ENCODE peak calls at places on chromosomes 7 and 10, in ten cellular contexts. B, G, L, P, J, T, H, K, E and S are unnamed samples.

GRCh38 chr7:75977741-75978140 is 16.7 kb downstream of the TMEM120A start:
- DNase-seq in E (no peak), L (no peak), G (peak; percentile 92), T (no peak), B (peak; percentile 76), J (no peak), P (no peak), K (no peak), H (peak; percentile 41), S (no peak)

GRCh38 chr7:23811540-23811939 is 101.5 kb downstream of the STK31 start:
- DNase-seq in K (peak; percentile 37), H (no peak), B (no peak), J (no peak), G (no peak), T (no peak), P (no peak), L (no peak), E (no peak), S (no peak)

GRCh38 chr7:17646181-17646956 is 293.9 kb downstream of the SNX13 start:
- DNase-seq in T (no peak), P (peak; percentile 37), E (peak; percentile 26), G (no peak), J (no peak), K (peak; percentile 21), H (no peak), B (no peak), L (no peak), S (no peak)

GRCh38 chr7:31782411-31782991 is 95.5 kb downstream of the PPP1R17 start:
- DNase-seq in T (no peak), G (no peak), J (no peak), P (peak; percentile 76), H (peak; percentile 70), K (peak; percentile 69), B (no peak), L (no peak), E (peak; percentile 73), S (peak; percentile 52)

GRCh38 chr10:85995791-85996190 is 370.8 kb downstream of the GRID1 start:
- DNase-seq in H (peak; percentile 40), L (no peak), E (peak; percentile 59), G (no peak), B (no peak), J (no peak), P (peak; percentile 39), T (peak; percentile 5), K (peak; percentile 35), S (no peak)

GRCh38 chr10:804787-805634 is 115.5 kb upstream of the DIP2C start:
- DNase-seq in E (no peak), J (peak; percentile 63), K (peak; percentile 40), H (no peak), T (no peak), P (no peak), L (no peak), B (no peak), G (no peak), S (peak; percentile 67)

GRCh38 chr7:39741942-39742623 is 118.7 kb downstream of the RALA start:
- DNase-seq in H (peak; percentile 49), P (peak; percentile 58), L (no peak), G (no peak), B (no peak), T (no peak), K (peak; percentile 78), E (peak; percentile 66), J (peak; percentile 72), S (peak; percentile 74)

GRCh38 chr7:145106001-145106400 is 270.1 kb upstream of the TPK1 start:
- DNase-seq in K (no peak), G (no peak), P (peak; percentile 21), H (no peak), E (no peak), T (no peak), J (no peak), L (no peak), B (no peak), S (no peak)

GRCh38 chr7:47402941-47403340 is 179.0 kb downstream of the TNS3 start:
- DNase-seq in P (no peak), H (no peak), E (no peak), J (peak; percentile 42), B (no peak), G (peak; percentile 54), K (no peak), L (no peak), T (no peak), S (no peak)

GRCh38 chr10:121870413-121870812 is 57.4 kb downstream of the ATE1 start:
- DNase-seq in T (no peak), B (no peak), G (no peak), L (no peak), H (no peak), P (no peak), E (no peak), J (no peak), K (no peak), S (no peak)

GRCh38 chr7:42527004-42527403 is 290.0 kb upstream of the GLI3 start:
- DNase-seq in L (no peak), P (peak; percentile 6), H (peak; percentile 27), T (no peak), E (no peak), J (no peak), G (no peak), K (no peak), B (no peak), S (no peak)

GRCh38 chr10:10925667-10926066 is 92.0 kb upstream of the CELF2 start:
- DNase-seq in H (no peak), E (no peak), G (no peak), T (no peak), L (no peak), B (no peak), K (no peak), P (no peak), J (no peak), S (no peak)

GRCh38 chr7:125670926-125671572 is 741.4 kb upstream of the POT1 start:
- DNase-seq in P (peak; percentile 34), K (peak; percentile 39), G (no peak), J (no peak), L (no peak), T (no peak), H (peak; percentile 41), E (peak; percentile 3), B (no peak), S (no peak)

GRCh38 chr10:95241533-95241932 is 47.5 kb downstream of the ACSM6 start:
- DNase-seq in B (no peak), J (peak; percentile 75), L (no peak), T (no peak), G (peak; percentile 51), H (no peak), K (no peak), E (no peak), P (no peak), S (no peak)

GRCh38 chr10:73648975-73649829 is 6.6 kb downstream of the SYNPO2L start:
- DNase-seq in T (no peak), K (no peak), H (peak; percentile 31), P (peak; percentile 37), J (no peak), L (no peak), E (peak; percentile 65), G (no peak), B (peak; percentile 42), S (no peak)
- TF ChIP-seq CTCF in T (no peak), K (no peak), H (no peak), P (no peak), J (no peak), L (no peak), E (no peak), G (no peak), B (no peak), S (no peak)

GRCh38 chr7:15168489-15168888 is 265.9 kb upstream of the DGKB start:
- DNase-seq in E (no peak), P (no peak), T (no peak), G (no peak), L (no peak), H (no peak), B (no peak), J (no peak), K (no peak), S (no peak)
- TF ChIP-seq CTCF in E (no peak), P (peak; percentile 13), T (no peak), G (no peak), L (no peak), H (no peak), B (no peak), J (no peak), K (no peak), S (no peak)

GRCh38 chr10:52020702-52021101 is 293.4 kb upstream of the DKK1 start:
- DNase-seq in P (no peak), E (no peak), T (no peak), B (no peak), L (no peak), K (no peak), G (no peak), J (no peak), H (no peak), S (no peak)

GRCh38 chr10:52019078-52019644 is 294.9 kb upstream of the DKK1 start:
- DNase-seq in J (no peak), H (no peak), B (no peak), L (no peak), G (no peak), E (no peak), T (no peak), P (no peak), K (no peak), S (no peak)

DNA sequence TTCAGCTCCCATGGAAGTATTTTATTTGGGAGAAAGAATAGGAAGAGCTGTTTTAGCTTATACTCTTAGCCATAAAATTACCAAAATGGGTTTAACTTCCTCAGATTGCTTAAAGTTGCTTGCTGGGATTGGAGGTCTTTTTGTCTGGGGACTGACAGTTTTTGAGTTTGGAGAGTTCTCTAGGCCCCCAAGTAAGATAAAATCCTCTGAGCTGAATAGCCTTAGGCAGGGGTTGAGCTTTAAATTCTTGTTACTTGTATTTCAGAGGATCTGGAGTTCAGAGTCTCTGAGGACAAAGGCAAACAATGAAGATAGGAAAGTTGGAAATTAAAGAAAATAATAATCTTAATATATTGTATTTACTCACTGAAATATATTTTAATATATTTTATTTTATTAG is 294.4 kb upstream of the DKK1 start:
- DNase-seq in H (no peak), G (no peak), T (no peak), L (no peak), P (no peak), E (no peak), K (no peak), B (no peak), J (no peak), S (no peak)
- TF ChIP-seq CTCF in H (no peak), G (no peak), T (no peak), L (no peak), P (no peak), E (no peak), K (no peak), B (no peak), J (no peak), S (no peak)

DNA sequence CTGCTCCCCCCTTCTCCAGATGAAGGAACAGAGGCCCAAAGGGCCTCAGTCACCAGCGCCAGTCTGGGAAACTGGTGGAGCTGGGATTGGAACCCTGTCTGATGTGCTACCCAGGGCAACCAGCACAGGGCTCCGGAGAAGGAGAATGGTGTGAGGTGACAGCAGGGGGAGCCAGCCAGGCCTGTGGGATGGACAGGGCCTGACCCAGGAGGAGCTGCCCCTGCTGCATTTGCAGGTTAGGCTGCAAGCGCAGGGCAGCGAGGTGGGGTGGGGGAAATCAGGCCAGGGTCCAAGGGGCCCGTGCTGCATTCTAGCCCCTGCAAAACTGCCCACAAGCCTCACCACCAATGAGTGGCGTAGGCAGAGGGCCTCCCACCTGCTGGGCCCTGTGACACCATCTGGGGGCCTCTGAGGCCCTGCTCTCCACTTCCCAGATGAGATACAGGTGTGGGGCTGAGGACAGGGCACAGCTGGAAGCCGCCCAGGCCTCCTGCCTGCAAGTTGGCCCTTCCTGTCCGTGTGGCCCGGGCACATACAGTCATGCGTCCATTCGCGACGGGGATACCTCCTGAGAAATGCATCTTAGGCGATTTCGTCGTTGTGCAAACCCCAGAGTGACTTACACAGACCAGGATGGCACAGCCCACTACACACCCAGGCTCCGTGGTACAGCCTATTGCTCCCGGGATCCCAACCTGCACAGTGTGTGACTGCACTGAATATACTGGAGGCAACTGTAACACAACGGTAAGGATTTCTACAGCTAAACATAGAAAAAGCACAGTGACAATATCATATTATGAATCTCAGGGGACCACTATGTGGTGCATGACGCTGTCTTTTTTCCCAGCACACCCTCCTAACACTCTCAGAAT is 45.2 kb downstream of the RASGEF1A start:
- DNase-seq in P (no peak), H (peak; percentile 46), E (no peak), K (peak; percentile 28), L (peak; percentile 8), J (peak; percentile 28), G (peak; percentile 47), T (no peak), B (peak; percentile 5), S (peak; percentile 34)
- TF ChIP-seq CTCF in P (no peak), H (peak; percentile 15), E (no peak), K (peak; percentile 34), L (no peak), J (no peak), G (no peak), T (peak; percentile 7), B (no peak), S (no peak)